ENCODE peak calls at places on chromosomes 4 and X, in eight cellular contexts. One of them, this sample, is unnamed.
A peak's percentile ranks its signal among the peaks of the same experiment; 100 is the strongest.

GRCh38 chr4:24527371-24527770 is 57.0 kb downstream of the DHX15 start:
- DNase-seq in astrocyte of the spinal cord: no peak
- DNase-seq in right cardiac atrium: no peak
- DNase-seq in T-helper 2 cell: no peak
- DNase-seq in NCI-H2029 treated with DMSO at 0.1 percent for 48 hours: no peak
- DNase-seq in PC-3: no peak
- DNase-seq in stimulated activated CD8-positive, alpha-beta memory T cell treated with anti-CD3 and anti-CD28 coated beads, Interleukin-4, amount 100 ng/mL, for 4 hours: no peak
- DNase-seq in immature natural killer cell: no peak
- DNase-seq in this sample: no peak

GRCh38 chr4:40395166-40395900 is 60.2 kb downstream of the CHRNA9 start:
- DNase-seq in astrocyte of the spinal cord: no peak
- DNase-seq in right cardiac atrium: no peak
- DNase-seq in T-helper 2 cell: no peak
- DNase-seq in NCI-H2029 treated with DMSO at 0.1 percent for 48 hours: peak; percentile 71
- DNase-seq in PC-3: no peak
- DNase-seq in stimulated activated CD8-positive, alpha-beta memory T cell treated with anti-CD3 and anti-CD28 coated beads, Interleukin-4, amount 100 ng/mL, for 4 hours: no peak
- DNase-seq in immature natural killer cell: no peak
- DNase-seq in this sample: no peak

GRCh38 chr4:174222266-174222872 is 61.1 kb downstream of the FBXO8 start:
- DNase-seq in astrocyte of the spinal cord: peak; percentile 29
- DNase-seq in right cardiac atrium: no peak
- DNase-seq in T-helper 2 cell: no peak
- DNase-seq in NCI-H2029 treated with DMSO at 0.1 percent for 48 hours: no peak
- DNase-seq in PC-3: peak; percentile 63
- DNase-seq in stimulated activated CD8-positive, alpha-beta memory T cell treated with anti-CD3 and anti-CD28 coated beads, Interleukin-4, amount 100 ng/mL, for 4 hours: no peak
- DNase-seq in immature natural killer cell: peak; percentile 21
- DNase-seq in this sample: no peak

GRCh38 chrX:79573760-79574159 is 206.6 kb upstream of the ITM2A start:
- DNase-seq in astrocyte of the spinal cord: no peak
- DNase-seq in right cardiac atrium: no peak
- DNase-seq in T-helper 2 cell: no peak
- DNase-seq in NCI-H2029 treated with DMSO at 0.1 percent for 48 hours: no peak
- DNase-seq in PC-3: no peak
- DNase-seq in stimulated activated CD8-positive, alpha-beta memory T cell treated with anti-CD3 and anti-CD28 coated beads, Interleukin-4, amount 100 ng/mL, for 4 hours: no peak
- DNase-seq in immature natural killer cell: no peak
- DNase-seq in this sample: no peak

GRCh38 chr4:144685916-144686315 is 40.0 kb downstream of the HHIP start:
- DNase-seq in astrocyte of the spinal cord: no peak
- DNase-seq in right cardiac atrium: no peak
- DNase-seq in T-helper 2 cell: no peak
- DNase-seq in NCI-H2029 treated with DMSO at 0.1 percent for 48 hours: no peak
- DNase-seq in PC-3: no peak
- DNase-seq in stimulated activated CD8-positive, alpha-beta memory T cell treated with anti-CD3 and anti-CD28 coated beads, Interleukin-4, amount 100 ng/mL, for 4 hours: no peak
- DNase-seq in immature natural killer cell: no peak
- DNase-seq in this sample: no peak

GRCh38 chr4:174198396-174199179 is 84.9 kb downstream of the FBXO8 start:
- DNase-seq in astrocyte of the spinal cord: peak; percentile 85
- DNase-seq in right cardiac atrium: no peak
- DNase-seq in T-helper 2 cell: no peak
- DNase-seq in NCI-H2029 treated with DMSO at 0.1 percent for 48 hours: no peak
- DNase-seq in PC-3: peak; percentile 83
- DNase-seq in stimulated activated CD8-positive, alpha-beta memory T cell treated with anti-CD3 and anti-CD28 coated beads, Interleukin-4, amount 100 ng/mL, for 4 hours: no peak
- DNase-seq in immature natural killer cell: no peak
- DNase-seq in this sample: no peak

GRCh38 chr4:187744911-187745310 is 250.7 kb upstream of the ZFP42 start:
- DNase-seq in astrocyte of the spinal cord: no peak
- DNase-seq in right cardiac atrium: no peak
- DNase-seq in T-helper 2 cell: no peak
- DNase-seq in NCI-H2029 treated with DMSO at 0.1 percent for 48 hours: no peak
- DNase-seq in PC-3: no peak
- DNase-seq in stimulated activated CD8-positive, alpha-beta memory T cell treated with anti-CD3 and anti-CD28 coated beads, Interleukin-4, amount 100 ng/mL, for 4 hours: no peak
- DNase-seq in immature natural killer cell: no peak
- DNase-seq in this sample: no peak

GRCh38 chr4:124105212-124105611 is 607.3 kb downstream of the ANKRD50 start:
- DNase-seq in astrocyte of the spinal cord: no peak
- DNase-seq in right cardiac atrium: no peak
- DNase-seq in T-helper 2 cell: no peak
- DNase-seq in NCI-H2029 treated with DMSO at 0.1 percent for 48 hours: no peak
- DNase-seq in PC-3: peak; percentile 13
- DNase-seq in stimulated activated CD8-positive, alpha-beta memory T cell treated with anti-CD3 and anti-CD28 coated beads, Interleukin-4, amount 100 ng/mL, for 4 hours: no peak
- DNase-seq in immature natural killer cell: no peak
- DNase-seq in this sample: no peak

GRCh38 chrX:48996969-48997368 is 5.1 kb downstream of the GRIPAP1 start:
- DNase-seq in astrocyte of the spinal cord: no peak
- DNase-seq in right cardiac atrium: no peak
- DNase-seq in T-helper 2 cell: no peak
- DNase-seq in NCI-H2029 treated with DMSO at 0.1 percent for 48 hours: no peak
- DNase-seq in PC-3: no peak
- DNase-seq in stimulated activated CD8-positive, alpha-beta memory T cell treated with anti-CD3 and anti-CD28 coated beads, Interleukin-4, amount 100 ng/mL, for 4 hours: no peak
- DNase-seq in immature natural killer cell: no peak
- DNase-seq in this sample: no peak

GRCh38 chr4:163665521-163666334 is 171.2 kb downstream of the TMA16 start:
- DNase-seq in astrocyte of the spinal cord: no peak
- DNase-seq in right cardiac atrium: no peak
- DNase-seq in T-helper 2 cell: no peak
- DNase-seq in NCI-H2029 treated with DMSO at 0.1 percent for 48 hours: no peak
- DNase-seq in PC-3: no peak
- DNase-seq in stimulated activated CD8-positive, alpha-beta memory T cell treated with anti-CD3 and anti-CD28 coated beads, Interleukin-4, amount 100 ng/mL, for 4 hours: no peak
- DNase-seq in immature natural killer cell: no peak
- DNase-seq in this sample: no peak

GRCh38 chr4:138897818-138898226 is 117.8 kb upstream of the NOCT start:
- DNase-seq in astrocyte of the spinal cord: peak; percentile 56
- DNase-seq in right cardiac atrium: no peak
- DNase-seq in T-helper 2 cell: no peak
- DNase-seq in NCI-H2029 treated with DMSO at 0.1 percent for 48 hours: no peak
- DNase-seq in PC-3: peak; percentile 78
- DNase-seq in stimulated activated CD8-positive, alpha-beta memory T cell treated with anti-CD3 and anti-CD28 coated beads, Interleukin-4, amount 100 ng/mL, for 4 hours: no peak
- DNase-seq in immature natural killer cell: no peak
- DNase-seq in this sample: no peak

GRCh38 chr4:43718369-43718768 is 730.2 kb downstream of the KCTD8 start:
- DNase-seq in astrocyte of the spinal cord: no peak
- DNase-seq in right cardiac atrium: no peak
- DNase-seq in T-helper 2 cell: no peak
- DNase-seq in NCI-H2029 treated with DMSO at 0.1 percent for 48 hours: no peak
- DNase-seq in PC-3: peak; percentile 61
- DNase-seq in stimulated activated CD8-positive, alpha-beta memory T cell treated with anti-CD3 and anti-CD28 coated beads, Interleukin-4, amount 100 ng/mL, for 4 hours: no peak
- DNase-seq in immature natural killer cell: no peak
- DNase-seq in this sample: no peak